ENCODE peak calls at places on chromosomes 6 and 20, in seven cellular contexts. Z is neural progenitor cell, G is HCT116, U is GM23248, K is PC-3, C is OCI-LY7, Y is hepatocyte. B is an unnamed sample. For H3K4me1, the result is how much of the 10 kb centered on the place peaks cover.

GRCh38 chr6:102407886-102408741 is 1014.6 kb downstream of the GRIK2 start:
- DNase-seq in Z (no peak), G (no peak), U (no peak), K (peak), C (no peak), Y (no peak), B (no peak)

GRCh38 chr20:4726710-4727391 is 5.1 kb downstream of the PRND start:
- DNase-seq in Z (no peak), G (no peak), U (peak), K (no peak), C (peak), Y (no peak), B (no peak)

GRCh38 chr6:138769102-138769676 is 4.4 kb upstream of the CCDC28A start:
- DNase-seq in Z (no peak), G (no peak), U (no peak), K (no peak), C (no peak), Y (peak), B (no peak)

GRCh38 chr20:40706977-40707582 is 18.0 kb upstream of the MAFB start:
- DNase-seq in Z (peak), G (peak), U (peak), K (peak), C (peak), Y (peak), B (no peak)

GRCh38 chr20:50728981-50729874 is 2.2 kb upstream of the PARD6B start:
- DNase-seq in Z (no peak), G (peak), U (peak), K (peak), C (peak), Y (peak), B (no peak)

GRCh38 chr6:29965873-29966601 is 23.7 kb downstream of the HLA-A start:
- DNase-seq in Z (peak), G (peak), U (peak), K (peak), C (peak), Y (peak), B (peak)

GRCh38 chr6:46893648-46894047 is 28.1 kb downstream of the ADGRF5 start:
- DNase-seq in Z (no peak), G (no peak), U (no peak), K (peak), C (no peak), Y (no peak), B (no peak)

GRCh38 chr20:61662946-61663460 is 402.7 kb downstream of the TAF4 start:
- DNase-seq in Z (no peak), G (no peak), U (no peak), K (no peak), C (no peak), Y (no peak), B (no peak)

GRCh38 chr6:166940643-166941068 is 15.7 kb downstream of the RNASET2 start:
- DNase-seq in Z (no peak), G (peak), U (peak), K (peak), C (no peak), Y (no peak), B (no peak)

GRCh38 chr20:4836935-4837334 is 115.2 kb downstream of the PRND start:
- DNase-seq in Z (no peak), G (no peak), U (no peak), K (no peak), C (no peak), Y (no peak), B (no peak)

GRCh38 chr6:165850434-165851019 is 187.5 kb upstream of the PDE10A start:
- DNase-seq in Z (peak), G (peak), U (peak), K (peak), C (peak), Y (peak), B (peak)

GRCh38 chr6:81894788-81895221 is 142.3 kb upstream of the TENT5A start:
- DNase-seq in Z (peak), G (no peak), U (peak), K (no peak), C (no peak), Y (no peak), B (no peak)

GRCh38 chr6:30510419-30510818 is 21.1 kb downstream of the HLA-E start:
- DNase-seq in Z (no peak), G (no peak), U (no peak), K (no peak), C (no peak), Y (no peak), B (no peak)

GRCh38 chr6:37170273-37171140 is 555 bp downstream of the PIM1 start:
- DNase-seq in Z (peak), G (no peak), U (peak), K (peak), C (peak), Y (peak), B (peak)

GRCh38 chr6:139920027-139920851 is 545.8 kb upstream of the CITED2 start:
- DNase-seq in Z (no peak), G (no peak), U (no peak), K (no peak), C (no peak), Y (no peak), B (no peak)

GRCh38 chr6:76682842-76683241 is 610.4 kb upstream of the IMPG1 start:
- DNase-seq in Z (peak), G (peak), U (peak), K (peak), C (peak), Y (peak), B (peak)

GRCh38 chr6:36128793-36129192 is 1.5 kb upstream of the MAPK13 start:
- DNase-seq in Z (no peak), G (no peak), U (no peak), K (no peak), C (no peak), Y (no peak), B (no peak)

GRCh38 chr6:36132221-36132895 is 2.0 kb downstream of the MAPK13 start:
- DNase-seq in Z (no peak), G (no peak), U (no peak), K (no peak), C (no peak), Y (no peak), B (no peak)

GRCh38 chr6:36129889-36130671 is at the start of gene MAPK13:
- DNase-seq in Z (peak), G (no peak), U (peak), K (peak), C (no peak), Y (peak), B (peak)

GRCh38 chr6:36131517-36132220 is 1.4 kb downstream of the MAPK13 start:
- DNase-seq in Z (no peak), G (no peak), U (peak), K (peak), C (peak), Y (peak), B (peak)

DNA sequence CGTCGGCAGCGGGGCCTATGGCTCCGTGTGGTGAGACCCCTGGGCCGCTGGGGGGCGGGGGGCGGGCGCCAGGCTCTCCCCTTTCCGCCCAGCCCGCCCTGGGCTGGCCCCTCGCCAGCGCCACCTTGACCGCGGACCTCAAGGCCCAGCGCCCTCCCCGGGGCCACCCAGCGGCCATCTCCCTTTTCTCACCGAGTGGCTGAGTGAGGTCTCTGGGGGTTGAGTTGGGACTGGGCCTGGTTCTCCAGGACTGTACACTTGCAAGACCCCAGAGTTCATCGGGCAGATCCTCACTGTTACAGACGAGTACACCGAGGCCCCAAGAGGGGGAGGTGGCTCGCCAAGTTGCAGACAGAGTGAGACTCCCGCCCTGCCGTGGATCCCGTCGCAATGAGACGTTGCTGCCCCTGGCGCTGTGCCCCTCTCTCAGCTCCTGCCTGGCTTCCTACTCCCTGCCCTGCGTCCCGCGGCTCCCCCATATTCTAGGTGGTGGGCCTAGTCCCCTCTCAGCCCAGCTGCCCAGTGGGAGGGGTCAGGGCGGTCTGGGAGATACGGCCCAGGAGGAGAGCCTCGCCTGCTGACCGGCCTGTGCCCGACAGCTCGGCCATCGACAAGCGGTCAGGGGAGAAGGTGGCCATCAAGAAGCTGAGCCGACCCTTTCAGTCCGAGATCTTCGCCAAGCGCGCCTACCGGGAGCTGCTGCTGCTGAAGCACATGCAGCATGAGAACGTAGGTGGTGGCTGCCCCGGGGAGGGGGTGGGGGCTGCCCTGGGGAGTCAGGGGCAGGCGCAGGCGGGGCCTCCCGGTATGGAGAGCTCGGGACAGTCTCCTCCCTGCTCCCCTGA is 581 bp downstream of the MAPK13 start:
- DNase-seq in Z (peak), G (peak), U (peak), K (peak), C (no peak), Y (peak), B (peak)
- TF ChIP-seq EZH2phosphoT487 in Z (no peak), G (no peak), U (no peak), K (no peak), C (no peak), Y (no peak), B (no peak)

DNA sequence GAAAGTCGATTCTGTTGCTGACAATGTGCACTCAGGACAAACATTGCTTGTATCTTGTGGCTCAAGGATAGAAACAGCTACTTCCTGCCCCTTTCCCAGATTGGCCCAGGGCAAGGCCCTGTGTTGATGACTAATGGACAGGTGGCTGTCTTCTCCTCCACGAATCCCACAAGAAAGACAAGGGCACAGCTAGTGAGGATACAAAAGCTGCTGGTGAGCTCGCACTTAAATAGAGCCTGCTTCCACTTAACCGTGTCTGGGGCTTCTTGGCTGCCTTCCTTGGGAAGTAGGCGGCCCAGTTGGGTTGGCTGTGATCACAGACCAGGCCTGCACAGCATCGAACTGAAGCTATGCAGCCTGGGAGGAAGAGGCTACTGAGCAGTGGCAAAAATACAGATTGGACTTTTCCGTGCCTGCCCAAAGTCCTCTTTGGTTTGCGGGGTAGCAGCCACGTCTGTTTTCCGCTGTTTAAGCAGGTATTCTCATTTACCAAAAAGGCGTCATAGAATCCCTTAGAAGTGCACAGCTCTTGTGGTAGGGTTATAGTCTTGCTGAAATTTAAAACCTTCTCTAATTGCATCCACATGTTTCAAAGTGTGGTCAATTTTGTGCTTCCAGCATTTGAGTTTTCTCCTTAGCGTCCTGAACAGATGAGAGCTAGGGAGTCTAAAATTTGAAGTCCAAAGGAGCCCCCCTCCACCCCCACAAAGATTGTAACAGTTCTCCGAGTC is 23.1 kb upstream of the NAA20 start:
- DNase-seq in Z (no peak), G (peak), U (peak), K (peak), C (no peak), Y (no peak), B (no peak)
- H3K4me1 ChIP-seq in Z (under half), G (under half), U (half or more), K (half or more), C (under half), Y (under half), B (under half)

DNA sequence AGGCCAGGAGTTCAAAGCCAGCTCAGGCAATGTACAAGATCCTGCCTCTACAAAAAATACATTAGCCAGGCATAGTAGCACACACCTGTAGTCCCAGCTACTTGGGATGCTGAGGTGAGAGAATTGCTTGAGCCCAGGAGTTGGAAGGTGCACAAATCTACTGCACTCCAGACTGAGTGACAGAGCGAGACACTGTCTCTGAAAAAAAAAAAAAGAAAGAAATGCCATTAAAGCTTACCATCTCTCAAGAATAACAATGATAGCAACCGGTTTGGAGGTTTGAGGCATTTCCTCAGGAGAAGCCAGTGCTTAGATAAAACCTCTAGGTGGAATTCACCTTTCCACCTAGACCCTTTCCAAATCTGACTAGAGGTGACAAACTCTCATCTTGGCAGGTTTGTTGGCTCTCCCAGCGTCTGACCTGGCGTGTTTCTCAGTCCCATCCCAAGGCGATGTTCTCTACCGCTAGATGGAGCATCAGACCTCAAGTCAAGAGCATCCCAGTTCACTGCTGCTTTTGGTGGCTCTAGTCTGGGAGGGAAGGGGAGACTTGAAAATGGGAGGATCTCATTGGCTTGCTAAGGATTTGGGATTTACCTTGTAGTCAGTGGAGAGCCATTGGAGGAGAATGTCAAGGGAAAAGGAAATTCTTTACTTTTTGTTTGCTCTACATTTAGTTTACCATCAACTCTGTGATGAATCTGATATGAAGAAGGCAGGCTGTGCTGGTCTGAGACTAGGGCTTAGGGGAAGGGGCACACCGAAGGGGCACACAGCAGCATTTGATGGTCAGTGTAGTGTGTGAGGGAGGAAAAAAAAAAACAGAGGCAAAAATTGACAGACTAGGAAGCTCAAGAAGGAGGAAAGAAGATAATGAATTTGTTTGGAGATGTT is 67.9 kb downstream of the NCOA7 start:
- DNase-seq in Z (peak), G (peak), U (peak), K (peak), C (no peak), Y (peak), B (peak)
- H3K27ac ChIP-seq in Z (no peak), G (no peak), U (no peak), K (no peak), C (no peak), Y (no peak), B (no peak)

GRCh38 chr6:160131636-160132296 is 10.2 kb downstream of the SLC22A1 start:
- DNase-seq in Z (no peak), G (no peak), U (no peak), K (no peak), C (no peak), Y (no peak), B (no peak)

GRCh38 chr6:160132297-160132637 is 10.7 kb downstream of the SLC22A1 start:
- DNase-seq in Z (no peak), G (no peak), U (no peak), K (no peak), C (no peak), Y (no peak), B (no peak)

GRCh38 chr6:160133441-160134336 is 12.1 kb downstream of the SLC22A1 start:
- DNase-seq in Z (no peak), G (no peak), U (no peak), K (no peak), C (no peak), Y (no peak), B (no peak)

GRCh38 chr6:160130729-160131484 is 9.3 kb downstream of the SLC22A1 start:
- DNase-seq in Z (no peak), G (no peak), U (no peak), K (no peak), C (no peak), Y (no peak), B (no peak)

DNA sequence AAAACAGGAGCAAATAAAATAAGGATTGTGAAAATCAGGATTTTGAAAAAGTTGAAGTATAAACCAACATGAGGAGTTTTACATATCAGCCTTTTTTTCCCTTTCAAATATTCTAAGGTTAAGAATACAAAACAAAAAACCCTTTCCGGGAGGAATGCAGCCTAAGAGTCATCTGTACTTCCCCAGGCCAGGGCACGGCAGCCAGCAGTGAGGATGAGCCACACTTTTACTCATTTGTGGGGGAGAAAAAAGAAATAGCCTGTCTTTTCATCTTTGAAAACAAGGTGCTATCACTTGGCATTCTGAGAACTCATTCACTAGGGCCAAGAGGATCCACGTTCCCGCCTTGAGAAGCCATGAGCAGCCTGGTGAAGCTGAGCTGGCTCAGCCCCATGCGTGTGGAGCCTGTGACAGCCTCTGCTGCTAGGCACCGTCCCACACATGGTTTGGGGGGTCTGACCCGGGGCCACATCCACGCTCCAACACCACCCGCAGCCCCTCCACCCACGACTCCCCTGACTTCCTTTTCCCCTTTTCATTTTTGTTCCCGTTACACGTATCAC is 11.2 kb downstream of the SLC22A1 start:
- DNase-seq in Z (no peak), G (no peak), U (peak), K (no peak), C (no peak), Y (no peak), B (no peak)
- TF ChIP-seq EZH2phosphoT487 in Z (no peak), G (no peak), U (no peak), K (no peak), C (no peak), Y (no peak), B (no peak)

GRCh38 chr6:53530346-53530745 is 14.6 kb downstream of the GCLC start:
- DNase-seq in Z (peak), G (no peak), U (peak), K (no peak), C (no peak), Y (peak), B (no peak)
- H3K4me1 ChIP-seq in Z (half or more), G (under half), U (under half), K (under half), C (under half), Y (under half), B (under half)

GRCh38 chr6:32816746-32817204 is at the start of gene HLA-DOB:
- DNase-seq in Z (no peak), G (peak), U (peak), K (peak), C (peak), Y (peak), B (peak)

GRCh38 chr6:32818867-32819266 is 2.1 kb upstream of the HLA-DOB start:
- DNase-seq in Z (no peak), G (no peak), U (no peak), K (no peak), C (no peak), Y (no peak), B (no peak)

GRCh38 chr6:32815115-32815514 is 1.7 kb downstream of the HLA-DOB start:
- DNase-seq in Z (no peak), G (no peak), U (no peak), K (no peak), C (peak), Y (no peak), B (no peak)

GRCh38 chr6:32814145-32814544 is 2.7 kb downstream of the HLA-DOB start:
- DNase-seq in Z (no peak), G (no peak), U (no peak), K (no peak), C (no peak), Y (no peak), B (no peak)

DNA sequence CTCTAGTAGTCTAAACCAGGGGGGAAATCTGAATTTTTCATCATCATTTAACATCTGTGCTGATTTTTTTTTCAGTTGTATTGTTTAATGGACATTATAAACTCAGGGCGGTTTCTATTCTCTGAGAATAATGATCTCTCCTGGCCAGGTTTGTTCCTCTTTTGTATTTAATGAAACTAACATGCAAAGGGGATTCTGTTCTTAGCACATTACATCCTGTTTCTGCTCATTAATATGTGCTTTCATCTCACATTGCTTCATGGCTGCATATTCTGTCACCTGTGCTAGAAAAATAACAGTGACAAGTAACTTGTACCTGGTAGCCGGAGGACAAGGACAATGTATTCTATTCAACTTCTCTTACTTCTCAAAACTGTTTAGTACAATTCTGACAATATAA is 806 bp downstream of the HLA-DOB start:
- DNase-seq in Z (no peak), G (no peak), U (no peak), K (no peak), C (peak), Y (no peak), B (peak)
- H3K27ac ChIP-seq in Z (no peak), G (no peak), U (no peak), K (peak), C (peak), Y (peak), B (peak)

DNA sequence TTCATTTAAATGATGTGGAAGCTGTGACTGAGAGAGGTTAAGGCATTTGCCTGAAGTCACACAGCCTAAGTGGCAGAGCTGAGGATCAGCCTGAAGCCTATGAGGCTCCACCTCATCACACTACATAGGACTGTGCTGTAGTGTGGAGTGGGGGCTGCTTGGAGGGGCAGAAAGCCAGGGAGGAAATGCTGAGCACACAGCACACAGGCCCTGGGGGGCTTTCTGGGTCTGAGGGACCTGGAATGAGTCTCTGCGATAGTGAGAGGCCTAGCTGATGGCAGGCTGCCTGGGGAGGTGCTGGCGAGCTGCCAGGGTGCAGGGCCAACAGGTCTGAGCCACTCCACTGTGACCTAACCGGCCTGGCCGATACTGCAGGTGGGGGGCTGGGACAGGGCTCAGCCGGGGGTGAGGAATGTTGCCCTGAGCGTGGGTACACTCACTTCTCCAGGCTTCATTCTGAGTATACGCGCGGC is 2.2 kb upstream of the ARHGAP40 start:
- DNase-seq in Z (no peak), G (no peak), U (no peak), K (peak), C (no peak), Y (peak), B (no peak)
- TF ChIP-seq EZH2phosphoT487 in Z (no peak), G (no peak), U (no peak), K (no peak), C (no peak), Y (no peak), B (no peak)

B was measured in MM.1S.